ENCODE peak calls at places on chromosomes 7 and 10, in seven cellular contexts. One of them, this sample, is unnamed.

GRCh38 chr10:3720228-3721019 is 64.6 kb downstream of the KLF6 start:
- DNase-seq in trophoblast cell: peak
- DNase-seq in mesendoderm: no peak
- DNase-seq in IMR-90: peak
- DNase-seq in H1: no peak
- DNase-seq in neuronal stem cell: no peak
- DNase-seq in H9: no peak
- DNase-seq in this sample: peak

GRCh38 chr7:45001826-45002225 is 1.8 kb downstream of the CCM2 start:
- DNase-seq in neuronal stem cell: no peak
- DNase-seq in mesendoderm: no peak
- DNase-seq in IMR-90: no peak
- DNase-seq in H9: no peak
- DNase-seq in H1: no peak
- DNase-seq in trophoblast cell: no peak
- DNase-seq in this sample: no peak

GRCh38 chr7:129536323-129536722 is 34.0 kb downstream of the SMKR1 start:
- DNase-seq in H9: no peak
- DNase-seq in mesendoderm: peak
- DNase-seq in IMR-90: no peak
- DNase-seq in neuronal stem cell: no peak
- DNase-seq in H1: no peak
- DNase-seq in trophoblast cell: no peak
- DNase-seq in this sample: no peak

GRCh38 chr7:36132025-36132424 is 21.0 kb upstream of the EEPD1 start:
- DNase-seq in mesendoderm: no peak
- DNase-seq in trophoblast cell: no peak
- DNase-seq in IMR-90: no peak
- DNase-seq in H9: no peak
- DNase-seq in H1: no peak
- DNase-seq in neuronal stem cell: no peak
- DNase-seq in this sample: no peak

GRCh38 chr10:118594392-118595063 is 920 bp downstream of the PRLHR start:
- DNase-seq in mesendoderm: peak
- DNase-seq in neuronal stem cell: peak
- DNase-seq in H9: peak
- DNase-seq in IMR-90: peak
- DNase-seq in trophoblast cell: peak
- DNase-seq in H1: peak
- DNase-seq in this sample: peak

GRCh38 chr10:3149918-3150317 is 22.7 kb downstream of the PITRM1 start:
- DNase-seq in IMR-90: no peak
- DNase-seq in H9: no peak
- DNase-seq in H1: no peak
- DNase-seq in trophoblast cell: no peak
- DNase-seq in neuronal stem cell: no peak
- DNase-seq in mesendoderm: no peak
- DNase-seq in this sample: no peak

GRCh38 chr10:79093658-79094411 is 25.1 kb downstream of the ZMIZ1 start:
- DNase-seq in mesendoderm: peak
- DNase-seq in trophoblast cell: no peak
- DNase-seq in IMR-90: peak
- DNase-seq in neuronal stem cell: no peak
- DNase-seq in H9: no peak
- DNase-seq in H1: no peak
- DNase-seq in this sample: peak

GRCh38 chr10:63256047-63256773 is 123.1 kb downstream of the NRBF2 start:
- DNase-seq in H1: no peak
- DNase-seq in IMR-90: no peak
- DNase-seq in H9: no peak
- DNase-seq in neuronal stem cell: no peak
- DNase-seq in mesendoderm: no peak
- DNase-seq in trophoblast cell: peak
- DNase-seq in this sample: no peak

GRCh38 chr10:131901181-131901829 is 497 bp downstream of the PPP2R2D start:
- DNase-seq in trophoblast cell: peak
- DNase-seq in H1: no peak
- DNase-seq in H9: no peak
- DNase-seq in neuronal stem cell: no peak
- DNase-seq in IMR-90: peak
- DNase-seq in mesendoderm: peak
- DNase-seq in this sample: peak

GRCh38 chr10:128125944-128126764 is at the start of gene MKI67:
- DNase-seq in H1: peak
- DNase-seq in trophoblast cell: peak
- DNase-seq in IMR-90: peak
- DNase-seq in neuronal stem cell: peak
- DNase-seq in mesendoderm: peak
- DNase-seq in H9: peak
- DNase-seq in this sample: peak
- H3K18ac ChIP-seq in H1: peak
- H3K18ac ChIP-seq in trophoblast cell: peak
- H3K18ac ChIP-seq in IMR-90: no peak
- H3K18ac ChIP-seq in neuronal stem cell: peak
- H3K18ac ChIP-seq in mesendoderm: peak
- H3K18ac ChIP-seq in H9: peak
- H3K18ac ChIP-seq in this sample: peak

GRCh38 chr10:27601519-27601918 is 97.4 kb downstream of the RAB18 start:
- DNase-seq in trophoblast cell: no peak
- DNase-seq in H1: no peak
- DNase-seq in neuronal stem cell: no peak
- DNase-seq in IMR-90: peak
- DNase-seq in mesendoderm: no peak
- DNase-seq in H9: no peak
- DNase-seq in this sample: no peak
- H3K18ac ChIP-seq in trophoblast cell: no peak
- H3K18ac ChIP-seq in H1: no peak
- H3K18ac ChIP-seq in neuronal stem cell: no peak
- H3K18ac ChIP-seq in IMR-90: no peak
- H3K18ac ChIP-seq in mesendoderm: no peak
- H3K18ac ChIP-seq in H9: no peak
- H3K18ac ChIP-seq in this sample: no peak

GRCh38 chr7:116710764-116711452 is 38.9 kb downstream of the MET start:
- DNase-seq in H9: no peak
- DNase-seq in mesendoderm: no peak
- DNase-seq in H1: no peak
- DNase-seq in trophoblast cell: no peak
- DNase-seq in neuronal stem cell: no peak
- DNase-seq in IMR-90: no peak
- DNase-seq in this sample: no peak
- H3K18ac ChIP-seq in H9: no peak
- H3K18ac ChIP-seq in mesendoderm: no peak
- H3K18ac ChIP-seq in H1: no peak
- H3K18ac ChIP-seq in trophoblast cell: no peak
- H3K18ac ChIP-seq in neuronal stem cell: no peak
- H3K18ac ChIP-seq in IMR-90: no peak
- H3K18ac ChIP-seq in this sample: no peak

DNA sequence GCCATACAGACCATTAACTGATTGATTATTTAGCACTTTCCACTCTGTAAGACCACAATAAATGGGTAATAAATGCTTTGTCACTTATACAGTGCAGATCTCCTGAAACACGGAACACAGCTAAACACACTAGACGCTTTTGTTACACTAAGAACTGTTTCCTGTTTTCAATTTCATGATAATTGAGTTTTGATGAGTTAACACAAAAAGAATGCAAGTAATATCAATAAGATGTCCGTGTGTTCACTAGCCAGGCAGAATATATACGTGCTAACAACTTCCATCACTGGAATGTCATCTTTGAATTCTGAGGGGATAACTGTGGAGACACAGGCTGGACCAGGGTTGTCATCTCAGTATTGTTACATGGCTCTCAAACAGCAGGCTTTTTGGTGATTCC is 178.8 kb downstream of the SKAP2 start:
- DNase-seq in mesendoderm: no peak
- DNase-seq in trophoblast cell: no peak
- DNase-seq in IMR-90: peak
- DNase-seq in neuronal stem cell: no peak
- DNase-seq in H1: no peak
- DNase-seq in H9: no peak
- DNase-seq in this sample: peak
- H3K18ac ChIP-seq in mesendoderm: no peak
- H3K18ac ChIP-seq in trophoblast cell: no peak
- H3K18ac ChIP-seq in IMR-90: peak
- H3K18ac ChIP-seq in neuronal stem cell: no peak
- H3K18ac ChIP-seq in H1: no peak
- H3K18ac ChIP-seq in H9: no peak
- H3K18ac ChIP-seq in this sample: no peak

GRCh38 chr7:67653856-67654442 is 657.3 kb downstream of the TYW1 start:
- DNase-seq in mesendoderm: no peak
- DNase-seq in trophoblast cell: no peak
- DNase-seq in H9: no peak
- DNase-seq in H1: no peak
- DNase-seq in neuronal stem cell: no peak
- DNase-seq in IMR-90: no peak
- DNase-seq in this sample: no peak
- H3K18ac ChIP-seq in mesendoderm: no peak
- H3K18ac ChIP-seq in trophoblast cell: no peak
- H3K18ac ChIP-seq in H9: no peak
- H3K18ac ChIP-seq in H1: no peak
- H3K18ac ChIP-seq in neuronal stem cell: no peak
- H3K18ac ChIP-seq in IMR-90: no peak
- H3K18ac ChIP-seq in this sample: no peak

DNA sequence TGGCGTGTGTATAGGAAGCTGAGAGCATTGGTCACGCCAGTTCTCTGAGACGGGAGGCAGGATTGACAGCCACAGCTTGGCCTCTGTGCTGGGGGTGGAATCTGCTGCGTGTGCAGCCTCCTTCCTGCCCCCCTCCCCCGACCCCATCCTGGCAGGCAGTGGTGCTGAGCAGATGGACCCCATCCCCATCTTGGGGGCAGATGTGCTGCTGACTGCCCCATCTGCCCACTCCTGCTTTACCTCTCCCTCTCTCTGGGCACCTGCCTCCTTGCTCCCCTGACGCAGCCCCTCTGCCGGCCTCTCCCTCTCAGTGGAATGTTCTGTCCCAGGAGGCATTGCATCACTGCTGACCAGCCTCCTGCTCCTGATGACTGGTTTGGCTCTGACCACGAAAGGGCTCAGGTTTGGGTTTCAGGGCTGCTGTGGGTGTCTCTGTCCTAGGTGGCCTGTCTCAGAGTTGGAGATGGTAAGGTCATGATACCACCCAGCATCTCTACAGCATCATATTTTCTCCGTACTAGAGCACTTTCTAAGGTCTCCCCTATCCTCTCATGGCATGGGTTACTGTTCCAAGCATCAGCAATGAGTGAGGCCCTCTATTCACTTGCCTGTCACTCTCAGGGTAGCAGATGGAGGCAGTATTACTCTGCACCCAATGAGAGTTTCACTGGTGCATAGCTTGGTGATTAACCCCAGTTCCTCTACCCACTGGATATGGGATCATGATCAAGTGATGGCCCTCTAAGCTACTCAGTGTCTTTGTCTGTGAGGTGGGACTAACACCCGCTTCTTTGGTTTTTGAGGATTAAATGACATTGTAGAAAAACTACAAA is 81.9 kb downstream of the RBM20 start:
- DNase-seq in neuronal stem cell: no peak
- DNase-seq in H9: no peak
- DNase-seq in IMR-90: peak
- DNase-seq in trophoblast cell: peak
- DNase-seq in mesendoderm: peak
- DNase-seq in H1: no peak
- DNase-seq in this sample: peak
- H3K18ac ChIP-seq in neuronal stem cell: peak
- H3K18ac ChIP-seq in H9: no peak
- H3K18ac ChIP-seq in IMR-90: no peak
- H3K18ac ChIP-seq in trophoblast cell: no peak
- H3K18ac ChIP-seq in mesendoderm: no peak
- H3K18ac ChIP-seq in H1: no peak
- H3K18ac ChIP-seq in this sample: no peak

GRCh38 chr7:151787348-151787747 is 89.6 kb downstream of the PRKAG2 start:
- DNase-seq in IMR-90: no peak
- DNase-seq in neuronal stem cell: no peak
- DNase-seq in H9: no peak
- DNase-seq in H1: no peak
- DNase-seq in trophoblast cell: peak
- DNase-seq in mesendoderm: no peak
- DNase-seq in this sample: no peak

GRCh38 chr7:151784843-151785680 is 91.9 kb downstream of the PRKAG2 start:
- DNase-seq in H1: no peak
- DNase-seq in H9: no peak
- DNase-seq in neuronal stem cell: no peak
- DNase-seq in IMR-90: no peak
- DNase-seq in mesendoderm: no peak
- DNase-seq in trophoblast cell: no peak
- DNase-seq in this sample: no peak

GRCh38 chr7:151785681-151785965 is 91.3 kb downstream of the PRKAG2 start:
- DNase-seq in IMR-90: no peak
- DNase-seq in mesendoderm: no peak
- DNase-seq in neuronal stem cell: no peak
- DNase-seq in trophoblast cell: no peak
- DNase-seq in H9: no peak
- DNase-seq in H1: no peak
- DNase-seq in this sample: no peak

GRCh38 chr7:151783958-151784575 is 92.8 kb downstream of the PRKAG2 start:
- DNase-seq in trophoblast cell: no peak
- DNase-seq in H1: no peak
- DNase-seq in neuronal stem cell: no peak
- DNase-seq in H9: no peak
- DNase-seq in mesendoderm: no peak
- DNase-seq in IMR-90: no peak
- DNase-seq in this sample: no peak

GRCh38 chr7:151786241-151786640 is 90.7 kb downstream of the PRKAG2 start:
- DNase-seq in IMR-90: no peak
- DNase-seq in H9: no peak
- DNase-seq in H1: no peak
- DNase-seq in neuronal stem cell: no peak
- DNase-seq in trophoblast cell: no peak
- DNase-seq in mesendoderm: no peak
- DNase-seq in this sample: no peak
- H3K18ac ChIP-seq in IMR-90: no peak
- H3K18ac ChIP-seq in H9: no peak
- H3K18ac ChIP-seq in H1: no peak
- H3K18ac ChIP-seq in neuronal stem cell: peak
- H3K18ac ChIP-seq in trophoblast cell: no peak
- H3K18ac ChIP-seq in mesendoderm: no peak
- H3K18ac ChIP-seq in this sample: no peak

DNA sequence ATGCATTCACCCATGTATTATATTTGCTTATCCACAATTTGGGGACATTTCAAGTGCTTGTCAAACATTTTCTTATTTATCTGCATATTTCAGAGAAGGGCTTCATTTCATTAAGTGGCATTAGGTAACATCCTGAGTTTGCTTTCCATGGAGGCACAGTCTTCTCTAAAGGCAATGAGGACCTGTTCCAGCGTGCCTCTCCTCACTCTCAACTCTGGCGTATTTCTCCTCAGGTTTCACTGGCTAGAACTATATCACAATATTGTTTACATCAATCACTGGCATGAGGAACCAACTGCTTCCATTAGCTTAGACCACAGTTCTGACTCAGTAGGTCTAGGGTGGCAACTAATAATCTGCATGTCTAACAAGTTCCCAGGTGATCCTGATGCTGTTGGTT is 177.2 kb downstream of the TAX1BP1 start:
- DNase-seq in mesendoderm: no peak
- DNase-seq in H1: no peak
- DNase-seq in H9: no peak
- DNase-seq in IMR-90: no peak
- DNase-seq in neuronal stem cell: no peak
- DNase-seq in trophoblast cell: no peak
- DNase-seq in this sample: no peak
- H3K18ac ChIP-seq in mesendoderm: no peak
- H3K18ac ChIP-seq in H1: no peak
- H3K18ac ChIP-seq in H9: no peak
- H3K18ac ChIP-seq in IMR-90: peak
- H3K18ac ChIP-seq in neuronal stem cell: no peak
- H3K18ac ChIP-seq in trophoblast cell: no peak
- H3K18ac ChIP-seq in this sample: no peak

GRCh38 chr7:137331378-137331777 is 12.2 kb downstream of the PTN start:
- DNase-seq in neuronal stem cell: no peak
- DNase-seq in H9: no peak
- DNase-seq in mesendoderm: no peak
- DNase-seq in trophoblast cell: no peak
- DNase-seq in H1: no peak
- DNase-seq in IMR-90: peak
- DNase-seq in this sample: no peak
- H3K18ac ChIP-seq in neuronal stem cell: no peak
- H3K18ac ChIP-seq in H9: no peak
- H3K18ac ChIP-seq in mesendoderm: no peak
- H3K18ac ChIP-seq in trophoblast cell: no peak
- H3K18ac ChIP-seq in H1: no peak
- H3K18ac ChIP-seq in IMR-90: no peak
- H3K18ac ChIP-seq in this sample: no peak

This sample was measured in mesenchymal stem cell.